ENCODE peak calls at places on chromosomes 12 and 14, in ten cellular contexts. O is NCI-H1105; W is uterus; L is iPS DF 19.7; K is HepG2; J is osteocyte; C is tibial artery; B is effector memory CD8-positive, alpha-beta T cell; P is EL; E is substantia nigra. N is an unnamed sample.

GRCh38 chr12:90858261-90858660 is 96.7 kb downstream of the CCER1 start:
- DNase-seq in C (no peak), P (no peak), E (no peak), O (peak; percentile 44), W (no peak), K (peak; percentile 83), B (no peak), L (no peak), J (no peak), N (peak; percentile 24)

GRCh38 chr12:77540097-77540496 is 290.6 kb upstream of the NAV3 start:
- DNase-seq in L (no peak), P (no peak), B (no peak), J (no peak), C (no peak), W (no peak), E (no peak), K (no peak), O (no peak), N (no peak)

GRCh38 chr14:22890416-22890815 is 7.4 kb downstream of the REM2 start:
- DNase-seq in W (no peak), B (no peak), E (no peak), P (no peak), L (no peak), K (no peak), C (no peak), O (no peak), J (no peak), N (no peak)

GRCh38 chr12:53233671-53234091 is 1.7 kb upstream of the RARG start:
- DNase-seq in C (no peak), O (no peak), L (no peak), B (no peak), J (no peak), W (no peak), K (no peak), P (no peak), E (no peak), N (no peak)

GRCh38 chr12:15706010-15706676 is 83.0 kb downstream of the EPS8 start:
- DNase-seq in E (no peak), P (no peak), W (no peak), J (no peak), K (no peak), L (no peak), B (no peak), C (no peak), O (peak; percentile 45), N (no peak)

GRCh38 chr14:76775695-76776305 is 14.5 kb downstream of the VASH1 start:
- DNase-seq in W (peak; percentile 16), O (no peak), J (no peak), P (no peak), K (no peak), C (peak; percentile 65), E (no peak), L (no peak), B (no peak), N (no peak)

GRCh38 chr12:3935078-3935477 is 61.9 kb upstream of the PARP11 start:
- DNase-seq in B (no peak), C (no peak), P (no peak), L (no peak), J (no peak), O (no peak), W (no peak), E (no peak), K (no peak), N (no peak)

GRCh38 chr12:51171884-51172514 is 936 bp downstream of the TFCP2 start:
- DNase-seq in O (no peak), W (no peak), B (no peak), C (no peak), P (peak; percentile 40), K (peak; percentile 16), J (no peak), L (no peak), E (no peak), N (peak; percentile 7)

GRCh38 chr12:55258288-55258687 is 13.9 kb downstream of the OR6C74 start:
- DNase-seq in K (no peak), C (no peak), P (no peak), L (no peak), B (no peak), O (no peak), J (no peak), E (no peak), W (no peak), N (no peak)

GRCh38 chr12:17489452-17489851 is 600.5 kb downstream of the RERGL start:
- DNase-seq in W (no peak), P (no peak), J (no peak), K (no peak), C (no peak), E (no peak), B (no peak), O (no peak), L (peak; percentile 3), N (no peak)

GRCh38 chr14:59332727-59333126 is 132.5 kb downstream of the GPR135 start:
- DNase-seq in C (no peak), E (no peak), W (no peak), J (no peak), O (no peak), K (no peak), L (no peak), P (peak; percentile 82), B (no peak), N (no peak)

GRCh38 chr12:132904718-132905328 is 17.4 kb upstream of the CHFR start:
- DNase-seq in C (peak; percentile 87), L (no peak), P (peak; percentile 26), K (no peak), W (peak; percentile 89), J (no peak), E (peak; percentile 59), O (no peak), B (peak; percentile 84), N (peak; percentile 65)

GRCh38 chr14:35438910-35439713 is 34.6 kb upstream of the NFKBIA start:
- DNase-seq in P (peak; percentile 16), L (no peak), W (no peak), B (no peak), J (no peak), E (no peak), K (peak; percentile 52), O (no peak), C (no peak), N (no peak)

GRCh38 chr12:122413516-122414404 is 8.7 kb downstream of the CLIP1 start:
- DNase-seq in O (no peak), K (no peak), L (no peak), B (no peak), P (no peak), J (no peak), C (no peak), E (no peak), W (no peak), N (no peak)

GRCh38 chr14:78164226-78164853 is 5.8 kb upstream of the NRXN3 start:
- DNase-seq in O (no peak), K (peak; percentile 15), J (no peak), E (peak; percentile 38), C (no peak), W (no peak), P (peak; percentile 21), L (peak; percentile 45), B (no peak), N (no peak)

GRCh38 chr14:77026930-77027537 is 1.5 kb downstream of the IRF2BPL start:
- DNase-seq in P (peak; percentile 62), O (peak; percentile 38), E (no peak), C (peak; percentile 73), L (no peak), K (no peak), J (no peak), W (peak; percentile 41), B (peak; percentile 59), N (no peak)

GRCh38 chr12:12807970-12808702 is 5.0 kb upstream of the DDX47 start:
- DNase-seq in C (no peak), O (no peak), K (no peak), E (peak; percentile 10), P (peak; percentile 50), L (no peak), J (no peak), W (peak; percentile 24), B (peak; percentile 61), N (no peak)

GRCh38 chr12:96220902-96221301 is 26.7 kb downstream of the ELK3 start:
- DNase-seq in K (no peak), C (no peak), E (no peak), J (no peak), L (no peak), O (no peak), P (peak; percentile 64), B (no peak), W (no peak), N (no peak)

GRCh38 chr14:72775923-72776554 is 117.9 kb downstream of the DPF3 start:
- DNase-seq in K (no peak), P (no peak), C (no peak), W (no peak), B (no peak), J (peak; percentile 49), O (no peak), E (no peak), L (no peak), N (no peak)

GRCh38 chr14:69354383-69355154 is 43.5 kb downstream of the ERH start:
- DNase-seq in C (no peak), K (peak; percentile 16), L (no peak), W (no peak), J (no peak), P (no peak), B (peak; percentile 23), E (no peak), O (no peak), N (peak; percentile 27)

GRCh38 chr12:52195065-52195730 is 3.4 kb upstream of the KRT80 start:
- DNase-seq in L (no peak), P (peak; percentile 50), E (no peak), W (peak; percentile 42), J (no peak), C (no peak), K (no peak), B (no peak), O (no peak), N (no peak)

GRCh38 chr14:92625213-92625612 is 111.6 kb downstream of the RIN3 start:
- DNase-seq in B (no peak), P (peak; percentile 97), O (no peak), L (no peak), J (no peak), W (no peak), K (no peak), E (no peak), C (no peak), N (no peak)

GRCh38 chr14:98606816-98607215 is 665.2 kb downstream of the BCL11B start:
- DNase-seq in E (no peak), L (no peak), J (peak; percentile 71), K (no peak), B (no peak), C (no peak), O (no peak), W (no peak), P (no peak), N (no peak)

GRCh38 chr14:22650046-22650739 is 6.0 kb upstream of the OR6J1 start:
- DNase-seq in O (no peak), P (no peak), C (no peak), E (no peak), L (no peak), B (no peak), K (no peak), W (no peak), J (no peak), N (no peak)

GRCh38 chr12:106321139-106321850 is 18.8 kb downstream of the TCP11L2 start:
- DNase-seq in J (no peak), O (no peak), C (no peak), K (no peak), E (no peak), L (no peak), W (no peak), P (no peak), B (no peak), N (no peak)

GRCh38 chr12:28343687-28344086 is 153.4 kb downstream of the CCDC91 start:
- DNase-seq in W (no peak), L (no peak), C (no peak), E (no peak), O (no peak), K (no peak), J (no peak), B (no peak), P (no peak), N (no peak)

GRCh38 chr14:93100570-93100969 is 15.2 kb downstream of the ITPK1 start:
- DNase-seq in E (no peak), C (no peak), O (no peak), B (no peak), K (no peak), J (no peak), P (no peak), W (no peak), L (no peak), N (no peak)

GRCh38 chr14:56211124-56211523 is 92.9 kb downstream of the PELI2 start:
- DNase-seq in E (no peak), P (no peak), O (no peak), W (no peak), L (no peak), C (no peak), B (no peak), J (no peak), K (no peak), N (no peak)

N was measured in putamen.